ENCODE peak calls at places on chromosomes 3 and 15, in eight cellular contexts. K is HS-5; O is NAMALWA; Q is CD8-positive, alpha-beta T cell; R is left cardiac atrium; U is hypothalamus; V is NCI-H748 treated with DMSO at 0.1 percent for 48 hours; I is NCI-H1105. S is an unnamed sample.

GRCh38 chr3:30342319-30343060 is 263.9 kb upstream of the TGFBR2 start:
- DNase-seq in Q (no peak), R (peak; percentile 28), I (no peak), K (peak; percentile 97), V (no peak), U (no peak), O (no peak), S (no peak)

GRCh38 chr15:89090791-89091666 is 2.8 kb downstream of the ABHD2 start:
- DNase-seq in U (no peak), O (peak; percentile 62), K (peak; percentile 56), I (no peak), Q (peak; percentile 60), V (peak; percentile 21), R (peak; percentile 81), S (peak; percentile 87)

GRCh38 chr15:85793641-85794597 is 806 bp downstream of the KLHL25 start:
- DNase-seq in V (peak; percentile 6), Q (peak; percentile 65), I (no peak), K (no peak), U (peak; percentile 23), O (peak; percentile 44), R (peak; percentile 53), S (peak; percentile 74)

GRCh38 chr3:56861511-56861910 is 59.8 kb upstream of the ARHGEF3 start:
- DNase-seq in O (no peak), I (no peak), R (no peak), V (no peak), U (no peak), K (no peak), Q (no peak), S (no peak)

GRCh38 chr3:147449669-147450068 is 40.5 kb downstream of the ZIC1 start:
- DNase-seq in R (no peak), Q (no peak), K (no peak), O (no peak), U (no peak), V (no peak), I (no peak), S (no peak)

GRCh38 chr15:48800811-48801460 is 9.9 kb downstream of the CEP152 start:
- DNase-seq in R (no peak), U (no peak), I (peak; percentile 30), Q (no peak), O (peak; percentile 50), V (no peak), K (no peak), S (no peak)

GRCh38 chr3:126525853-126526667 is 2.1 kb downstream of the CHST13 start:
- DNase-seq in R (peak; percentile 8), O (no peak), Q (no peak), I (no peak), K (no peak), V (no peak), U (no peak), S (no peak)

GRCh38 chr15:90603893-90604292 is 74.2 kb downstream of the CRTC3 start:
- DNase-seq in R (peak; percentile 43), U (no peak), K (no peak), Q (peak; percentile 75), O (peak; percentile 36), V (no peak), I (no peak), S (no peak)

GRCh38 chr15:77607111-77607893 is 25.4 kb downstream of the LINGO1 start:
- DNase-seq in V (no peak), I (no peak), Q (no peak), K (no peak), U (no peak), R (no peak), O (no peak), S (peak; percentile 71)

S was measured in Right ventricle myocardium inferior.